ENCODE peak calls at places on chromosomes 7 and 10, in seven cellular contexts. One of them, this sample, is unnamed.
A peak's percentile ranks its signal among the peaks of the same experiment; 100 is the strongest.

GRCh38 chr10:101655581-101655980 is 39.4 kb downstream of the FBXW4 start:
- DNase-seq in dorsolateral prefrontal cortex: no peak
- DNase-seq in T follicular helper cell: no peak
- DNase-seq in NCI-H1092 treated with DMSO at 0.1 percent for 48 hours: no peak
- DNase-seq in NCI-H1930: no peak
- DNase-seq in neural crest cell: no peak
- DNase-seq in ovary: no peak
- DNase-seq in this sample: peak; percentile 33

GRCh38 chr10:21989453-21990154 is 13.9 kb downstream of the DNAJC1 start:
- DNase-seq in dorsolateral prefrontal cortex: peak; percentile 57
- DNase-seq in T follicular helper cell: peak; percentile 12
- DNase-seq in NCI-H1092 treated with DMSO at 0.1 percent for 48 hours: peak; percentile 53
- DNase-seq in NCI-H1930: no peak
- DNase-seq in neural crest cell: peak; percentile 6
- DNase-seq in ovary: peak; percentile 43
- DNase-seq in this sample: no peak

GRCh38 chr10:109987413-109987812 is 20.4 kb upstream of the ADD3 start:
- DNase-seq in dorsolateral prefrontal cortex: no peak
- DNase-seq in T follicular helper cell: no peak
- DNase-seq in NCI-H1092 treated with DMSO at 0.1 percent for 48 hours: no peak
- DNase-seq in NCI-H1930: no peak
- DNase-seq in neural crest cell: no peak
- DNase-seq in ovary: no peak
- DNase-seq in this sample: no peak

GRCh38 chr10:132206377-132206745 is 19.6 kb downstream of the DPYSL4 start:
- DNase-seq in dorsolateral prefrontal cortex: no peak
- DNase-seq in T follicular helper cell: no peak
- DNase-seq in NCI-H1092 treated with DMSO at 0.1 percent for 48 hours: no peak
- DNase-seq in NCI-H1930: no peak
- DNase-seq in neural crest cell: no peak
- DNase-seq in ovary: no peak
- DNase-seq in this sample: no peak

GRCh38 chr10:110335314-110336064 is 30.8 kb upstream of the SMNDC1 start:
- DNase-seq in dorsolateral prefrontal cortex: no peak
- DNase-seq in T follicular helper cell: no peak
- DNase-seq in NCI-H1092 treated with DMSO at 0.1 percent for 48 hours: no peak
- DNase-seq in NCI-H1930: no peak
- DNase-seq in neural crest cell: no peak
- DNase-seq in ovary: no peak
- DNase-seq in this sample: no peak

GRCh38 chr10:89062861-89063260 is 72.3 kb downstream of the FAS start:
- DNase-seq in dorsolateral prefrontal cortex: no peak
- DNase-seq in T follicular helper cell: no peak
- DNase-seq in NCI-H1092 treated with DMSO at 0.1 percent for 48 hours: no peak
- DNase-seq in NCI-H1930: no peak
- DNase-seq in neural crest cell: no peak
- DNase-seq in ovary: peak; percentile 54
- DNase-seq in this sample: no peak

GRCh38 chr7:74657692-74658170 is at the start of gene GTF2I:
- DNase-seq in dorsolateral prefrontal cortex: no peak
- DNase-seq in T follicular helper cell: no peak
- DNase-seq in NCI-H1092 treated with DMSO at 0.1 percent for 48 hours: no peak
- DNase-seq in NCI-H1930: no peak
- DNase-seq in neural crest cell: no peak
- DNase-seq in ovary: no peak
- DNase-seq in this sample: no peak

GRCh38 chr10:131727612-131728011 is 173.2 kb upstream of the PPP2R2D start:
- DNase-seq in dorsolateral prefrontal cortex: no peak
- DNase-seq in T follicular helper cell: no peak
- DNase-seq in NCI-H1092 treated with DMSO at 0.1 percent for 48 hours: no peak
- DNase-seq in NCI-H1930: no peak
- DNase-seq in neural crest cell: no peak
- DNase-seq in ovary: no peak
- DNase-seq in this sample: no peak

GRCh38 chr10:49578392-49578791 is 31.7 kb upstream of the SLC18A3 start:
- DNase-seq in dorsolateral prefrontal cortex: no peak
- DNase-seq in T follicular helper cell: no peak
- DNase-seq in NCI-H1092 treated with DMSO at 0.1 percent for 48 hours: no peak
- DNase-seq in NCI-H1930: no peak
- DNase-seq in neural crest cell: no peak
- DNase-seq in ovary: no peak
- DNase-seq in this sample: no peak

GRCh38 chr7:40839881-40840280 is 705.1 kb downstream of the SUGCT start:
- DNase-seq in dorsolateral prefrontal cortex: no peak
- DNase-seq in T follicular helper cell: no peak
- DNase-seq in NCI-H1092 treated with DMSO at 0.1 percent for 48 hours: no peak
- DNase-seq in NCI-H1930: no peak
- DNase-seq in neural crest cell: no peak
- DNase-seq in ovary: no peak
- DNase-seq in this sample: no peak

GRCh38 chr7:150321788-150322113 is 1.4 kb upstream of the LRRC61 start:
- DNase-seq in dorsolateral prefrontal cortex: no peak
- DNase-seq in T follicular helper cell: no peak
- DNase-seq in NCI-H1092 treated with DMSO at 0.1 percent for 48 hours: no peak
- DNase-seq in NCI-H1930: no peak
- DNase-seq in neural crest cell: no peak
- DNase-seq in ovary: no peak
- DNase-seq in this sample: no peak

GRCh38 chr10:74171625-74172024 is 20.6 kb downstream of the ADK start:
- DNase-seq in dorsolateral prefrontal cortex: no peak
- DNase-seq in T follicular helper cell: no peak
- DNase-seq in NCI-H1092 treated with DMSO at 0.1 percent for 48 hours: no peak
- DNase-seq in NCI-H1930: no peak
- DNase-seq in neural crest cell: no peak
- DNase-seq in ovary: no peak
- DNase-seq in this sample: no peak

GRCh38 chr10:13087986-13088618 is 11.9 kb upstream of the OPTN start:
- DNase-seq in dorsolateral prefrontal cortex: no peak
- DNase-seq in T follicular helper cell: no peak
- DNase-seq in NCI-H1092 treated with DMSO at 0.1 percent for 48 hours: no peak
- DNase-seq in NCI-H1930: no peak
- DNase-seq in neural crest cell: no peak
- DNase-seq in ovary: no peak
- DNase-seq in this sample: no peak

GRCh38 chr7:40133561-40134427 is 628 bp downstream of the MPLKIP start:
- DNase-seq in dorsolateral prefrontal cortex: no peak
- DNase-seq in T follicular helper cell: no peak
- DNase-seq in NCI-H1092 treated with DMSO at 0.1 percent for 48 hours: no peak
- DNase-seq in NCI-H1930: no peak
- DNase-seq in neural crest cell: peak; percentile 1
- DNase-seq in ovary: no peak
- DNase-seq in this sample: no peak

GRCh38 chr10:102646610-102647432 is 2.5 kb downstream of the TRIM8 start:
- DNase-seq in dorsolateral prefrontal cortex: peak; percentile 47
- DNase-seq in T follicular helper cell: peak; percentile 35
- DNase-seq in NCI-H1092 treated with DMSO at 0.1 percent for 48 hours: no peak
- DNase-seq in NCI-H1930: no peak
- DNase-seq in neural crest cell: no peak
- DNase-seq in ovary: no peak
- DNase-seq in this sample: peak; percentile 35

GRCh38 chr7:69906309-69906995 is 308.2 kb downstream of the AUTS2 start:
- DNase-seq in dorsolateral prefrontal cortex: no peak
- DNase-seq in T follicular helper cell: no peak
- DNase-seq in NCI-H1092 treated with DMSO at 0.1 percent for 48 hours: no peak
- DNase-seq in NCI-H1930: no peak
- DNase-seq in neural crest cell: no peak
- DNase-seq in ovary: no peak
- DNase-seq in this sample: no peak

GRCh38 chr10:124419635-124420034 is 912 bp upstream of the OAT start:
- DNase-seq in dorsolateral prefrontal cortex: no peak
- DNase-seq in T follicular helper cell: no peak
- DNase-seq in NCI-H1092 treated with DMSO at 0.1 percent for 48 hours: no peak
- DNase-seq in NCI-H1930: no peak
- DNase-seq in neural crest cell: no peak
- DNase-seq in ovary: no peak
- DNase-seq in this sample: no peak

GRCh38 chr7:129263168-129263567 is 38.3 kb downstream of the AHCYL2 start:
- DNase-seq in dorsolateral prefrontal cortex: no peak
- DNase-seq in T follicular helper cell: no peak
- DNase-seq in NCI-H1092 treated with DMSO at 0.1 percent for 48 hours: no peak
- DNase-seq in NCI-H1930: no peak
- DNase-seq in neural crest cell: no peak
- DNase-seq in ovary: no peak
- DNase-seq in this sample: no peak

GRCh38 chr10:77609781-77610272 is 27.8 kb downstream of the KCNMA1 start:
- DNase-seq in dorsolateral prefrontal cortex: no peak
- DNase-seq in T follicular helper cell: no peak
- DNase-seq in NCI-H1092 treated with DMSO at 0.1 percent for 48 hours: no peak
- DNase-seq in NCI-H1930: no peak
- DNase-seq in neural crest cell: no peak
- DNase-seq in ovary: no peak
- DNase-seq in this sample: no peak

GRCh38 chr10:79982486-79982800 is 33.5 kb upstream of the SFTPD start:
- DNase-seq in dorsolateral prefrontal cortex: no peak
- DNase-seq in T follicular helper cell: no peak
- DNase-seq in NCI-H1092 treated with DMSO at 0.1 percent for 48 hours: peak; percentile 59
- DNase-seq in NCI-H1930: no peak
- DNase-seq in neural crest cell: no peak
- DNase-seq in ovary: no peak
- DNase-seq in this sample: no peak

GRCh38 chr10:80394358-80394916 is 13.9 kb upstream of the PRXL2A start:
- DNase-seq in dorsolateral prefrontal cortex: no peak
- DNase-seq in T follicular helper cell: no peak
- DNase-seq in NCI-H1092 treated with DMSO at 0.1 percent for 48 hours: no peak
- DNase-seq in NCI-H1930: no peak
- DNase-seq in neural crest cell: no peak
- DNase-seq in ovary: no peak
- DNase-seq in this sample: no peak

GRCh38 chr10:74244097-74244685 is 93.2 kb downstream of the ADK start:
- DNase-seq in dorsolateral prefrontal cortex: no peak
- DNase-seq in T follicular helper cell: no peak
- DNase-seq in NCI-H1092 treated with DMSO at 0.1 percent for 48 hours: peak; percentile 5
- DNase-seq in NCI-H1930: peak; percentile 13
- DNase-seq in neural crest cell: no peak
- DNase-seq in ovary: peak; percentile 47
- DNase-seq in this sample: no peak

GRCh38 chr7:85619236-85619635 is 432.4 kb upstream of the SEMA3D start:
- DNase-seq in dorsolateral prefrontal cortex: no peak
- DNase-seq in T follicular helper cell: no peak
- DNase-seq in NCI-H1092 treated with DMSO at 0.1 percent for 48 hours: no peak
- DNase-seq in NCI-H1930: no peak
- DNase-seq in neural crest cell: no peak
- DNase-seq in ovary: no peak
- DNase-seq in this sample: no peak

GRCh38 chr10:116444527-116445142 is 17.0 kb downstream of the PNLIPRP3 start:
- DNase-seq in dorsolateral prefrontal cortex: no peak
- DNase-seq in T follicular helper cell: no peak
- DNase-seq in NCI-H1092 treated with DMSO at 0.1 percent for 48 hours: no peak
- DNase-seq in NCI-H1930: peak; percentile 4
- DNase-seq in neural crest cell: peak; percentile 48
- DNase-seq in ovary: no peak
- DNase-seq in this sample: no peak

GRCh38 chr10:91805110-91805825 is 7.0 kb downstream of the TNKS2 start:
- DNase-seq in dorsolateral prefrontal cortex: no peak
- DNase-seq in T follicular helper cell: no peak
- DNase-seq in NCI-H1092 treated with DMSO at 0.1 percent for 48 hours: no peak
- DNase-seq in NCI-H1930: no peak
- DNase-seq in neural crest cell: no peak
- DNase-seq in ovary: no peak
- DNase-seq in this sample: no peak

GRCh38 chr10:17351506-17351905 is 102.9 kb downstream of the ST8SIA6 start:
- DNase-seq in dorsolateral prefrontal cortex: no peak
- DNase-seq in T follicular helper cell: no peak
- DNase-seq in NCI-H1092 treated with DMSO at 0.1 percent for 48 hours: no peak
- DNase-seq in NCI-H1930: no peak
- DNase-seq in neural crest cell: no peak
- DNase-seq in ovary: no peak
- DNase-seq in this sample: no peak

GRCh38 chr7:108535744-108536143 is 9.8 kb upstream of the PNPLA8 start:
- DNase-seq in dorsolateral prefrontal cortex: no peak
- DNase-seq in T follicular helper cell: no peak
- DNase-seq in NCI-H1092 treated with DMSO at 0.1 percent for 48 hours: no peak
- DNase-seq in NCI-H1930: no peak
- DNase-seq in neural crest cell: no peak
- DNase-seq in ovary: no peak
- DNase-seq in this sample: no peak

GRCh38 chr7:127876393-127876792 is 154.8 kb downstream of the LRRC4 start:
- DNase-seq in dorsolateral prefrontal cortex: no peak
- DNase-seq in T follicular helper cell: no peak
- DNase-seq in NCI-H1092 treated with DMSO at 0.1 percent for 48 hours: no peak
- DNase-seq in NCI-H1930: no peak
- DNase-seq in neural crest cell: no peak
- DNase-seq in ovary: no peak
- DNase-seq in this sample: no peak

GRCh38 chr7:14457567-14458453 is 444.7 kb downstream of the DGKB start:
- DNase-seq in dorsolateral prefrontal cortex: peak; percentile 63
- DNase-seq in T follicular helper cell: peak; percentile 1
- DNase-seq in NCI-H1092 treated with DMSO at 0.1 percent for 48 hours: peak; percentile 81
- DNase-seq in NCI-H1930: peak; percentile 17
- DNase-seq in neural crest cell: peak; percentile 78
- DNase-seq in ovary: no peak
- DNase-seq in this sample: peak; percentile 27

GRCh38 chr10:86361134-86362128 is 5.2 kb downstream of the GRID1 start:
- DNase-seq in dorsolateral prefrontal cortex: peak; percentile 46
- DNase-seq in T follicular helper cell: no peak
- DNase-seq in NCI-H1092 treated with DMSO at 0.1 percent for 48 hours: no peak
- DNase-seq in NCI-H1930: no peak
- DNase-seq in neural crest cell: no peak
- DNase-seq in ovary: no peak
- DNase-seq in this sample: no peak

GRCh38 chr7:68640103-68640502 is 958.2 kb upstream of the AUTS2 start:
- DNase-seq in dorsolateral prefrontal cortex: no peak
- DNase-seq in T follicular helper cell: no peak
- DNase-seq in NCI-H1092 treated with DMSO at 0.1 percent for 48 hours: no peak
- DNase-seq in NCI-H1930: no peak
- DNase-seq in neural crest cell: no peak
- DNase-seq in ovary: no peak
- DNase-seq in this sample: no peak

GRCh38 chr10:81838950-81839349 is 36.0 kb upstream of the NRG3 start:
- DNase-seq in dorsolateral prefrontal cortex: no peak
- DNase-seq in T follicular helper cell: no peak
- DNase-seq in NCI-H1092 treated with DMSO at 0.1 percent for 48 hours: no peak
- DNase-seq in NCI-H1930: no peak
- DNase-seq in neural crest cell: peak; percentile 6
- DNase-seq in ovary: no peak
- DNase-seq in this sample: no peak

GRCh38 chr7:143362126-143362961 is at the start of gene FAM131B:
- DNase-seq in dorsolateral prefrontal cortex: no peak
- DNase-seq in T follicular helper cell: peak; percentile 30
- DNase-seq in NCI-H1092 treated with DMSO at 0.1 percent for 48 hours: no peak
- DNase-seq in NCI-H1930: peak; percentile 31
- DNase-seq in neural crest cell: no peak
- DNase-seq in ovary: no peak
- DNase-seq in this sample: no peak

GRCh38 chr7:108459922-108460551 is 3.8 kb upstream of the NRCAM start:
- DNase-seq in dorsolateral prefrontal cortex: no peak
- DNase-seq in T follicular helper cell: no peak
- DNase-seq in NCI-H1092 treated with DMSO at 0.1 percent for 48 hours: peak; percentile 76
- DNase-seq in NCI-H1930: peak; percentile 34
- DNase-seq in neural crest cell: no peak
- DNase-seq in ovary: no peak
- DNase-seq in this sample: no peak

This sample was measured in gastrocnemius medialis.